ENCODE peak calls at places on chromosome 3, in seven cellular contexts. One of them, this sample, is unnamed. For H3K4me1, the result is how much of the 10 kb centered on the place peaks cover.

GRCh38 chr3:178384302-178384939 is 151.8 kb upstream of the KCNMB2 start:
- DNase-seq in mucosa of descending colon: no peak
- DNase-seq in cardiac muscle cell: peak
- DNase-seq in gastrocnemius medialis: no peak
- DNase-seq in astrocyte: peak
- DNase-seq in heart left ventricle: peak
- DNase-seq in osteoblast: no peak
- DNase-seq in this sample: no peak

GRCh38 chr3:171375704-171376103 is 84.5 kb downstream of the TNIK start:
- DNase-seq in mucosa of descending colon: no peak
- DNase-seq in cardiac muscle cell: no peak
- DNase-seq in gastrocnemius medialis: no peak
- DNase-seq in astrocyte: no peak
- DNase-seq in heart left ventricle: no peak
- DNase-seq in osteoblast: no peak
- DNase-seq in this sample: no peak

GRCh38 chr3:144760831-144761230 is 789.2 kb downstream of the DIPK2A start:
- DNase-seq in mucosa of descending colon: no peak
- DNase-seq in cardiac muscle cell: peak
- DNase-seq in gastrocnemius medialis: no peak
- DNase-seq in astrocyte: no peak
- DNase-seq in heart left ventricle: no peak
- DNase-seq in osteoblast: no peak
- DNase-seq in this sample: no peak

GRCh38 chr3:59517448-59517847 is 467.6 kb upstream of the CFAP20DC start:
- DNase-seq in mucosa of descending colon: no peak
- DNase-seq in cardiac muscle cell: no peak
- DNase-seq in gastrocnemius medialis: no peak
- DNase-seq in astrocyte: peak
- DNase-seq in heart left ventricle: no peak
- DNase-seq in osteoblast: no peak
- DNase-seq in this sample: no peak

GRCh38 chr3:138941259-138941885 is 5.6 kb downstream of the FOXL2 start:
- DNase-seq in mucosa of descending colon: peak
- DNase-seq in cardiac muscle cell: peak
- DNase-seq in gastrocnemius medialis: no peak
- DNase-seq in astrocyte: no peak
- DNase-seq in heart left ventricle: no peak
- DNase-seq in osteoblast: peak
- DNase-seq in this sample: no peak

GRCh38 chr3:57078366-57079220 is 18.1 kb downstream of the SPATA12 start:
- DNase-seq in mucosa of descending colon: peak
- DNase-seq in cardiac muscle cell: peak
- DNase-seq in gastrocnemius medialis: peak
- DNase-seq in astrocyte: peak
- DNase-seq in heart left ventricle: peak
- DNase-seq in osteoblast: peak
- DNase-seq in this sample: peak

GRCh38 chr3:196179380-196180308 is 31.6 kb downstream of the ZDHHC19 start:
- DNase-seq in mucosa of descending colon: peak
- DNase-seq in cardiac muscle cell: no peak
- DNase-seq in gastrocnemius medialis: peak
- DNase-seq in astrocyte: peak
- DNase-seq in heart left ventricle: no peak
- DNase-seq in osteoblast: peak
- DNase-seq in this sample: no peak

GRCh38 chr3:129654126-129654525 is 47.6 kb upstream of the PLXND1 start:
- DNase-seq in mucosa of descending colon: no peak
- DNase-seq in cardiac muscle cell: no peak
- DNase-seq in gastrocnemius medialis: no peak
- DNase-seq in astrocyte: peak
- DNase-seq in heart left ventricle: no peak
- DNase-seq in osteoblast: peak
- DNase-seq in this sample: no peak

GRCh38 chr3:43477600-43477999 is 144.2 kb downstream of the ANO10 start:
- DNase-seq in mucosa of descending colon: peak
- DNase-seq in cardiac muscle cell: no peak
- DNase-seq in gastrocnemius medialis: no peak
- DNase-seq in astrocyte: no peak
- DNase-seq in heart left ventricle: peak
- DNase-seq in osteoblast: no peak
- DNase-seq in this sample: peak

GRCh38 chr3:149621218-149622005 is 36.4 kb downstream of the WWTR1 start:
- DNase-seq in mucosa of descending colon: peak
- DNase-seq in cardiac muscle cell: peak
- DNase-seq in gastrocnemius medialis: no peak
- DNase-seq in astrocyte: peak
- DNase-seq in heart left ventricle: no peak
- DNase-seq in osteoblast: peak
- DNase-seq in this sample: no peak

GRCh38 chr3:170228093-170228766 is 6.0 kb downstream of the PRKCI start:
- DNase-seq in mucosa of descending colon: no peak
- DNase-seq in cardiac muscle cell: no peak
- DNase-seq in gastrocnemius medialis: no peak
- DNase-seq in astrocyte: peak
- DNase-seq in heart left ventricle: no peak
- DNase-seq in osteoblast: no peak
- DNase-seq in this sample: no peak

GRCh38 chr3:19945405-19946290 is 1.2 kb upstream of the RAB5A start:
- DNase-seq in mucosa of descending colon: peak
- DNase-seq in cardiac muscle cell: no peak
- DNase-seq in gastrocnemius medialis: no peak
- DNase-seq in astrocyte: no peak
- DNase-seq in heart left ventricle: no peak
- DNase-seq in osteoblast: peak
- DNase-seq in this sample: no peak

GRCh38 chr3:141413387-141414140 is 45.3 kb downstream of the ZBTB38 start:
- DNase-seq in mucosa of descending colon: no peak
- DNase-seq in cardiac muscle cell: no peak
- DNase-seq in gastrocnemius medialis: no peak
- DNase-seq in astrocyte: no peak
- DNase-seq in heart left ventricle: no peak
- DNase-seq in osteoblast: no peak
- DNase-seq in this sample: no peak

GRCh38 chr3:85821130-85821756 is 862.5 kb downstream of the CADM2 start:
- DNase-seq in mucosa of descending colon: peak
- DNase-seq in cardiac muscle cell: peak
- DNase-seq in gastrocnemius medialis: no peak
- DNase-seq in astrocyte: no peak
- DNase-seq in heart left ventricle: no peak
- DNase-seq in osteoblast: no peak
- DNase-seq in this sample: no peak

GRCh38 chr3:37992271-37993066 is 1.9 kb downstream of the VILL start:
- DNase-seq in mucosa of descending colon: peak
- DNase-seq in cardiac muscle cell: no peak
- DNase-seq in gastrocnemius medialis: no peak
- DNase-seq in astrocyte: no peak
- DNase-seq in heart left ventricle: no peak
- DNase-seq in osteoblast: peak
- DNase-seq in this sample: no peak

GRCh38 chr3:48694610-48695051 is 8.9 kb upstream of the NCKIPSD start:
- DNase-seq in mucosa of descending colon: peak
- DNase-seq in cardiac muscle cell: no peak
- DNase-seq in gastrocnemius medialis: peak
- DNase-seq in astrocyte: peak
- DNase-seq in heart left ventricle: peak
- DNase-seq in osteoblast: peak
- DNase-seq in this sample: peak
- H3K4me3 ChIP-seq in mucosa of descending colon: no peak
- H3K4me3 ChIP-seq in cardiac muscle cell: no peak
- H3K4me3 ChIP-seq in gastrocnemius medialis: no peak
- H3K4me3 ChIP-seq in astrocyte: peak
- H3K4me3 ChIP-seq in heart left ventricle: no peak
- H3K4me3 ChIP-seq in osteoblast: peak
- H3K4me3 ChIP-seq in this sample: peak

DNA sequence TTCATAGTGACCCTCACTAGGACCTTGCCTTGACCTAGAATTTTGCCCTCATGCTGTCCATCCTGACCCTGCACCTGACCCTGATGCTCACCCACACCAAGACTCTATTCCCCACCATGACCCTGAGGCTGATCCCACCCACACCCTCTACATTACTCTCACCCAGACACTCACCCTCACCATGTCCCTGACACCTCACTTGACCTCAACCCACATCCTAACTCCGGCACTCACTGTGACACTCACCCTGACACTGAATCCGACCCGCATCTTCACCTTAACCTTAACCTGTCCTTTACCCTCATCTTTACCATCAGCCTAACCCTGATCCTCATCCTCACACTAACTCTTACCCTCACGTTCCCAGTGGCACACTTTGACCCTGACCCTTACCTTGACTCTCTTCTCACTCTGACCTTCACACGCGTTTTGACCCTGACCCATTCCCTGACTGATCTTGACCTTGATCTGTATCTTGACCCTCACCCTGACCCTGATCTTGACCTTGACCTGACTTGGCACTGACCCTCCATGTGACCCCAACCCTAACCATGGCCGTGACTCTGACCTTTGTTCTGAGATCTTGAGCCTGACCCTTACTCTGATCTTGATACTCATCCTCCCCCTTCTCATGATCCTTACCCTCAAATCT is 22.2 kb upstream of the SLC25A26 start:
- DNase-seq in mucosa of descending colon: no peak
- DNase-seq in cardiac muscle cell: no peak
- DNase-seq in gastrocnemius medialis: no peak
- DNase-seq in astrocyte: no peak
- DNase-seq in heart left ventricle: no peak
- DNase-seq in osteoblast: no peak
- DNase-seq in this sample: no peak
- TF ChIP-seq CTCF in mucosa of descending colon: no peak
- TF ChIP-seq CTCF in cardiac muscle cell: no peak
- TF ChIP-seq CTCF in gastrocnemius medialis: no peak
- TF ChIP-seq CTCF in astrocyte: no peak
- TF ChIP-seq CTCF in heart left ventricle: no peak
- TF ChIP-seq CTCF in osteoblast: no peak
- TF ChIP-seq CTCF in this sample: no peak

GRCh38 chr3:53169832-53170324 is 8.9 kb downstream of the PRKCD start:
- DNase-seq in mucosa of descending colon: no peak
- DNase-seq in cardiac muscle cell: no peak
- DNase-seq in gastrocnemius medialis: no peak
- DNase-seq in astrocyte: no peak
- DNase-seq in heart left ventricle: no peak
- DNase-seq in osteoblast: no peak
- DNase-seq in this sample: no peak

GRCh38 chr3:53173107-53173506 is 12.1 kb downstream of the PRKCD start:
- DNase-seq in mucosa of descending colon: no peak
- DNase-seq in cardiac muscle cell: no peak
- DNase-seq in gastrocnemius medialis: no peak
- DNase-seq in astrocyte: no peak
- DNase-seq in heart left ventricle: no peak
- DNase-seq in osteoblast: peak
- DNase-seq in this sample: no peak

GRCh38 chr3:53171109-53171453 is 10.1 kb downstream of the PRKCD start:
- DNase-seq in mucosa of descending colon: no peak
- DNase-seq in cardiac muscle cell: no peak
- DNase-seq in gastrocnemius medialis: no peak
- DNase-seq in astrocyte: no peak
- DNase-seq in heart left ventricle: no peak
- DNase-seq in osteoblast: no peak
- DNase-seq in this sample: no peak

GRCh38 chr3:53170325-53171108 is 9.5 kb downstream of the PRKCD start:
- DNase-seq in mucosa of descending colon: no peak
- DNase-seq in cardiac muscle cell: no peak
- DNase-seq in gastrocnemius medialis: no peak
- DNase-seq in astrocyte: no peak
- DNase-seq in heart left ventricle: peak
- DNase-seq in osteoblast: no peak
- DNase-seq in this sample: no peak

DNA sequence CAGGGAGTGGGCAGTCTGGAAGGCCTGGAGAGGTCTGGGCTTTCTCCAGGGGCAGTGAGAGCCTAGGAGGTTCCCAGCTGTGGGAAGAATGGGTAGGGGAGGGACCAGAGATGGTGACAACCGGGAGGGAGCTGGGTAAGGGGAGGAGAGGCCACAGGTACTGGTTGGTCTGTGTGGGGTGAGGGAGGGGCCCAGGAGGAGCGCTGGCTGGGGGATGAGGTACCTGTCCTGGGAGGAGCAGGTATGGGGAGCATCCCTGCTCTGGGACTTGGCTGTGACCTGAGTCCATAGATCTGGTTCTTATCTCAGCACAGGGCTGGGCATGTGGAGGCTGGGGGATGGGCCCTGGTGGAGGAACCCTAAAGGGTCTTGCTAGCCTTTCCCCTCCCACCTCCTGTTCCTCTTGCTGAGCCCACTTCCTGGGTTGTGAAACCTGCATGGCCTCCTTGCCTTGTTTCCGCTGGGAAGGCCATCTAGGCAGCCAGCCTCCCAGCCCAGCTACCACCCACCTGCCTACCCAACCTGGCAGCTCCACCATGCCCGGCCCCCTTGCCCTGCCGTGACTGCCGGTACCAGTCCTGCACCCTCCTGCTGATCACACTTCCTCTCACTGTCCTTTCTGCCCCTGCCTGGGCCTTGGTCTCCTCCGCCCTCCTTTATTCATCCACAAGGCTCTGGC is 11.0 kb downstream of the PRKCD start:
- DNase-seq in mucosa of descending colon: no peak
- DNase-seq in cardiac muscle cell: no peak
- DNase-seq in gastrocnemius medialis: no peak
- DNase-seq in astrocyte: no peak
- DNase-seq in heart left ventricle: no peak
- DNase-seq in osteoblast: no peak
- DNase-seq in this sample: no peak
- H3K4me1 ChIP-seq in mucosa of descending colon: under half
- H3K4me1 ChIP-seq in cardiac muscle cell: under half
- H3K4me1 ChIP-seq in gastrocnemius medialis: under half
- H3K4me1 ChIP-seq in astrocyte: under half
- H3K4me1 ChIP-seq in heart left ventricle: under half
- H3K4me1 ChIP-seq in osteoblast: under half
- H3K4me1 ChIP-seq in this sample: under half

GRCh38 chr3:71103430-71103881 is 480.1 kb downstream of the FOXP1 start:
- DNase-seq in mucosa of descending colon: peak
- DNase-seq in cardiac muscle cell: no peak
- DNase-seq in gastrocnemius medialis: no peak
- DNase-seq in astrocyte: peak
- DNase-seq in heart left ventricle: peak
- DNase-seq in osteoblast: no peak
- DNase-seq in this sample: peak

GRCh38 chr3:71101581-71101980 is 481.9 kb downstream of the FOXP1 start:
- DNase-seq in mucosa of descending colon: no peak
- DNase-seq in cardiac muscle cell: no peak
- DNase-seq in gastrocnemius medialis: no peak
- DNase-seq in astrocyte: peak
- DNase-seq in heart left ventricle: no peak
- DNase-seq in osteoblast: peak
- DNase-seq in this sample: no peak

GRCh38 chr3:71099997-71100719 is 483.4 kb downstream of the FOXP1 start:
- DNase-seq in mucosa of descending colon: no peak
- DNase-seq in cardiac muscle cell: no peak
- DNase-seq in gastrocnemius medialis: no peak
- DNase-seq in astrocyte: no peak
- DNase-seq in heart left ventricle: no peak
- DNase-seq in osteoblast: peak
- DNase-seq in this sample: no peak

GRCh38 chr3:71102111-71103039 is 481.2 kb downstream of the FOXP1 start:
- DNase-seq in mucosa of descending colon: no peak
- DNase-seq in cardiac muscle cell: no peak
- DNase-seq in gastrocnemius medialis: no peak
- DNase-seq in astrocyte: peak
- DNase-seq in heart left ventricle: no peak
- DNase-seq in osteoblast: no peak
- DNase-seq in this sample: no peak

GRCh38 chr3:71101014-71101413 is 482.5 kb downstream of the FOXP1 start:
- DNase-seq in mucosa of descending colon: no peak
- DNase-seq in cardiac muscle cell: no peak
- DNase-seq in gastrocnemius medialis: no peak
- DNase-seq in astrocyte: peak
- DNase-seq in heart left ventricle: no peak
- DNase-seq in osteoblast: no peak
- DNase-seq in this sample: no peak
- H3K4me3 ChIP-seq in mucosa of descending colon: no peak
- H3K4me3 ChIP-seq in cardiac muscle cell: no peak
- H3K4me3 ChIP-seq in gastrocnemius medialis: no peak
- H3K4me3 ChIP-seq in astrocyte: peak
- H3K4me3 ChIP-seq in heart left ventricle: no peak
- H3K4me3 ChIP-seq in osteoblast: peak
- H3K4me3 ChIP-seq in this sample: no peak